ENCODE peak calls at places on chromosomes 11 and 22, in five cellular contexts. A, S, K, W and G are unnamed samples.

GRCh38 chr11:73944085-73944484 is 6.7 kb upstream of the DNAJB13 start:
- DNase-seq in A (no peak), W (no peak), K (no peak), S (no peak), G (no peak)

GRCh38 chr11:111777094-111778046 is 11.2 kb upstream of the PPP2R1B start:
- DNase-seq in W (no peak), K (peak), S (no peak), A (peak), G (no peak)

GRCh38 chr22:37425800-37426531 is 1.3 kb downstream of the ELFN2 start:
- DNase-seq in K (no peak), W (no peak), S (no peak), A (no peak), G (no peak)

GRCh38 chr11:133047036-133047800 is 485.1 kb downstream of the OPCML start:
- DNase-seq in S (no peak), A (no peak), W (no peak), K (no peak), G (no peak)

GRCh38 chr22:49307870-49308269 is 519.8 kb downstream of the BRD1 start:
- DNase-seq in A (no peak), K (no peak), W (peak), S (no peak), G (peak)

GRCh38 chr11:26688701-26689100 is 33.2 kb downstream of the SLC5A12 start:
- DNase-seq in A (no peak), S (no peak), W (no peak), K (no peak), G (no peak)

GRCh38 chr22:29096736-29097669 is 24.2 kb downstream of the KREMEN1 start:
- DNase-seq in S (no peak), A (no peak), W (no peak), K (peak), G (no peak)

GRCh38 chr11:29135504-29135903 is 881.3 kb downstream of the KCNA4 start:
- DNase-seq in S (no peak), W (no peak), K (no peak), A (no peak), G (no peak)

GRCh38 chr11:96197221-96197620 is 145.8 kb downstream of the MAML2 start:
- DNase-seq in W (no peak), A (no peak), S (no peak), K (no peak), G (no peak)

GRCh38 chr11:10452211-10452767 is 2.8 kb upstream of the AMPD3 start:
- DNase-seq in W (no peak), A (no peak), S (no peak), K (no peak), G (no peak)

GRCh38 chr11:74749127-74749964 is 697 bp downstream of the RNF169 start:
- DNase-seq in K (peak), A (peak), W (peak), S (peak), G (peak)

GRCh38 chr11:117220568-117220967 is 11.3 kb downstream of the PCSK7 start:
- DNase-seq in S (no peak), W (peak), K (no peak), A (no peak), G (peak)

GRCh38 chr11:45270946-45271345 is 15.2 kb downstream of the SYT13 start:
- DNase-seq in A (no peak), W (no peak), K (no peak), S (no peak), G (no peak)

GRCh38 chr22:20655623-20656022 is 118.3 kb upstream of the SERPIND1 start:
- DNase-seq in A (no peak), W (no peak), S (no peak), K (no peak), G (no peak)

GRCh38 chr22:49623176-49623575 is 204.5 kb downstream of the BRD1 start:
- DNase-seq in K (no peak), S (no peak), W (peak), A (no peak), G (no peak)

GRCh38 chr11:128572965-128573364 is 14.4 kb downstream of the ETS1 start:
- DNase-seq in K (no peak), S (no peak), A (no peak), W (no peak), G (no peak)